ENCODE peak calls at places on chromosomes 16 and 17, in five cellular contexts. T, X, Y, A and U are unnamed samples.
A peak's percentile ranks its signal among the peaks of the same experiment; 100 is the strongest.

GRCh38 chr17:7841622-7842379 is 7.8 kb downstream of the KDM6B start:
- DNase-seq in T (peak; percentile 96), X (peak; percentile 82), A (peak; percentile 78), Y (peak; percentile 87), U (peak; percentile 89)

GRCh38 chr16:78310990-78311561 is 211.6 kb downstream of the WWOX start:
- DNase-seq in X (no peak), T (peak; percentile 21), Y (no peak), A (no peak), U (no peak)

GRCh38 chr17:70310251-70310672 is 140.9 kb downstream of the KCNJ2 start:
- DNase-seq in Y (no peak), A (no peak), T (no peak), X (no peak), U (no peak)

GRCh38 chr17:77459018-77459755 is 318.4 kb downstream of the SEC14L1 start:
- DNase-seq in Y (no peak), T (no peak), A (no peak), X (no peak), U (no peak)

GRCh38 chr16:50539822-50540710 is 8.1 kb upstream of the NKD1 start:
- DNase-seq in A (no peak), X (no peak), Y (peak; percentile 63), T (no peak), U (peak; percentile 3)

GRCh38 chr16:47058295-47059086 is 85.0 kb upstream of the DNAJA2 start:
- DNase-seq in T (no peak), A (no peak), Y (no peak), X (no peak), U (peak; percentile 89)

GRCh38 chr16:15677447-15677846 is 27.4 kb downstream of the NDE1 start:
- DNase-seq in Y (no peak), T (no peak), X (no peak), A (no peak), U (no peak)

GRCh38 chr17:77125432-77125901 is 15.3 kb upstream of the SEC14L1 start:
- DNase-seq in Y (no peak), X (no peak), A (peak; percentile 98), T (no peak), U (peak; percentile 69)

GRCh38 chr17:42979511-42980273 is at the start of gene PTGES3L:
- DNase-seq in Y (no peak), A (no peak), T (no peak), X (no peak), U (peak; percentile 89)

GRCh38 chr16:13923703-13924298 is 3.8 kb downstream of the ERCC4 start:
- DNase-seq in T (no peak), Y (peak; percentile 46), A (peak; percentile 64), X (no peak), U (peak; percentile 75)

GRCh38 chr17:13776027-13776551 is 174.4 kb upstream of the HS3ST3A1 start:
- DNase-seq in Y (no peak), X (no peak), T (no peak), A (no peak), U (no peak)

GRCh38 chr16:74984194-74984669 is 691 bp downstream of the WDR59 start:
- DNase-seq in Y (no peak), T (no peak), X (no peak), A (no peak), U (peak; percentile 45)

GRCh38 chr17:33949100-33949499 is 306.0 kb upstream of the CCL2 start:
- DNase-seq in X (no peak), T (no peak), Y (no peak), A (no peak), U (peak; percentile 81)

GRCh38 chr17:21289902-21290571 is 5.5 kb downstream of the MAP2K3 start:
- DNase-seq in Y (no peak), T (no peak), X (no peak), A (no peak), U (no peak)

GRCh38 chr17:75301502-75302206 is 12.4 kb upstream of the SLC25A19 start:
- DNase-seq in Y (no peak), A (no peak), X (no peak), T (no peak), U (no peak)

GRCh38 chr17:49928826-49929475 is 40.0 kb upstream of the DLX4 start:
- DNase-seq in X (no peak), Y (no peak), A (peak; percentile 6), T (no peak), U (no peak)

GRCh38 chr17:40070895-40071719 is 8.3 kb downstream of the THRA start:
- DNase-seq in X (no peak), T (no peak), A (no peak), Y (no peak), U (peak; percentile 49)

GRCh38 chr16:48462146-48462740 is 77.0 kb upstream of the SIAH1 start:
- DNase-seq in Y (no peak), X (no peak), A (no peak), T (no peak), U (no peak)

GRCh38 chr16:83675136-83675535 is 132.6 kb upstream of the HSBP1 start:
- DNase-seq in T (no peak), Y (no peak), X (no peak), A (no peak), U (no peak)

GRCh38 chr17:71759422-71760060 is 361.3 kb upstream of the SOX9 start:
- DNase-seq in Y (no peak), T (no peak), A (no peak), X (no peak), U (peak; percentile 51)

GRCh38 chr17:9979463-9979995 is 74.5 kb upstream of the RCVRN start:
- DNase-seq in T (no peak), A (no peak), X (no peak), Y (no peak), U (no peak)

GRCh38 chr17:77718669-77718961 is 239.9 kb upstream of the TNRC6C start:
- DNase-seq in Y (no peak), A (no peak), T (peak; percentile 62), X (no peak), U (no peak)